ENCODE peak calls at places on chromosomes 12 and 14, in nine cellular contexts. X, H, N, L, C, W, S, B and Z are unnamed samples.

GRCh38 chr12:27588786-27589185 is 64.8 kb downstream of the PPFIBP1 start:
- DNase-seq in H (no peak), L (no peak), C (no peak), X (no peak), N (no peak), B (no peak), W (no peak), S (no peak), Z (no peak)

GRCh38 chr12:31965090-31965489 is 5.9 kb downstream of the RESF1 start:
- DNase-seq in B (no peak), W (no peak), C (peak; percentile 67), H (peak; percentile 47), L (no peak), X (no peak), N (no peak), S (peak; percentile 52), Z (no peak)

GRCh38 chr12:78712834-78713455 is 151.6 kb upstream of the SYT1 start:
- DNase-seq in S (peak; percentile 57), C (no peak), W (no peak), X (no peak), B (no peak), H (no peak), N (no peak), L (no peak), Z (no peak)

GRCh38 chr14:27370775-27371174 is 772.9 kb upstream of the NOVA1 start:
- DNase-seq in X (no peak), B (no peak), W (no peak), N (no peak), L (no peak), H (no peak), S (no peak), C (no peak), Z (no peak)

GRCh38 chr14:85165091-85165490 is 364.9 kb upstream of the FLRT2 start:
- DNase-seq in W (peak; percentile 23), C (no peak), X (no peak), S (peak; percentile 36), B (no peak), H (no peak), N (no peak), L (no peak), Z (no peak)

GRCh38 chr14:101243587-101244338 is 317.5 kb upstream of the DIO3 start:
- DNase-seq in B (no peak), X (no peak), H (peak; percentile 28), N (no peak), W (no peak), L (no peak), C (no peak), S (no peak), Z (no peak)

GRCh38 chr12:5582541-5582940 is 150.6 kb downstream of the NTF3 start:
- DNase-seq in B (no peak), C (no peak), H (no peak), W (no peak), L (no peak), X (no peak), N (no peak), S (no peak), Z (no peak)

GRCh38 chr14:103594265-103594664 is 31.5 kb downstream of the COA8 start:
- DNase-seq in C (no peak), S (peak; percentile 51), W (peak; percentile 84), L (no peak), H (no peak), B (no peak), N (no peak), X (peak; percentile 38), Z (no peak)

GRCh38 chr12:125519026-125519651 is 453.9 kb downstream of the AACS start:
- DNase-seq in X (no peak), N (no peak), S (no peak), C (no peak), B (no peak), H (no peak), L (no peak), W (no peak), Z (no peak)

GRCh38 chr14:22980672-22981089 is 1.7 kb downstream of the AJUBA start:
- DNase-seq in X (no peak), B (peak; percentile 9), W (peak; percentile 82), C (peak; percentile 27), S (peak; percentile 78), L (no peak), N (peak; percentile 43), H (peak; percentile 88), Z (no peak)

GRCh38 chr12:62817556-62818271 is 117.2 kb downstream of the PPM1H start:
- DNase-seq in X (peak; percentile 87), W (peak; percentile 10), N (peak; percentile 48), L (no peak), C (no peak), S (no peak), H (peak; percentile 75), B (no peak), Z (no peak)

GRCh38 chr14:38208825-38209562 is 1.3 kb downstream of the SSTR1 start:
- DNase-seq in C (peak; percentile 11), H (peak; percentile 83), L (no peak), N (peak; percentile 17), X (no peak), S (peak; percentile 70), W (no peak), B (no peak), Z (no peak)

GRCh38 chr12:132593938-132594358 is 16.4 kb downstream of the LRCOL1 start:
- DNase-seq in X (peak; percentile 96), L (peak; percentile 70), S (peak; percentile 98), W (peak; percentile 86), N (peak; percentile 88), H (peak; percentile 94), B (no peak), C (peak; percentile 52), Z (peak; percentile 25)

GRCh38 chr12:68113644-68114043 is 45.9 kb downstream of the IFNG start:
- DNase-seq in S (peak; percentile 72), C (peak; percentile 74), H (peak; percentile 89), W (peak; percentile 29), B (no peak), X (no peak), N (no peak), L (peak; percentile 12), Z (no peak)

GRCh38 chr12:44031472-44032185 is 195.7 kb downstream of the TMEM117 start:
- DNase-seq in H (no peak), N (peak; percentile 14), X (no peak), W (peak; percentile 18), B (no peak), L (no peak), C (no peak), S (no peak), Z (no peak)

GRCh38 chr14:61927521-61927920 is 165.3 kb downstream of the SNAPC1 start:
- DNase-seq in S (peak; percentile 53), N (peak; percentile 19), C (no peak), B (no peak), X (peak; percentile 62), W (peak; percentile 88), H (peak; percentile 57), L (no peak), Z (no peak)

GRCh38 chr12:69388371-69388770 is 28.8 kb downstream of the YEATS4 start:
- DNase-seq in S (no peak), L (peak; percentile 15), W (peak; percentile 66), C (no peak), H (no peak), N (peak; percentile 85), B (no peak), X (no peak), Z (no peak)
- TF ChIP-seq CTCF in S (no peak), L (peak; percentile 27), W (peak; percentile 53), C (peak; percentile 25), H (peak; percentile 64), N (peak; percentile 74), B (peak; percentile 42), X (peak; percentile 43), Z (peak; percentile 36)

DNA sequence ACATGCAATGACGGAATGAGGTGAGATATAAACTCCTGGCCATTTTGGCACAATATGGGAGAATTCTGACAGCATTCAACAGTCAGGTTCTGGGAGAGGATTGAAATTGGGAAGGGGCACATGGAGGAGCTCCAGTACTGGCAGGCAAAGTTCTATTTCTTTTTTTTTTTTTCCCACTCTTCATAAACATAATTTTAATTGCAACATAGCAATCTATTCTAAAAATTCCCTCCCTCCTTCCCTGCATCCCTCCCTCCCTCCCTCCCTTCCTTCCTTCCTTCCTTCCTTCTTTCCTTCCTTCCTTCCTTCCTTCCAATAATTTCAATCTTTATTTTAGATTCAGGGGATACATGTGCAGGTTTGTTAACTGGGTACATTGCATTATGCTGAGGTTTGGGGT is 93.2 kb downstream of the PTCSC3 start:
- DNase-seq in X (no peak), H (no peak), N (no peak), C (no peak), W (no peak), S (no peak), B (no peak), L (no peak), Z (no peak)
- TF ChIP-seq CTCF in X (no peak), H (no peak), N (no peak), C (no peak), W (no peak), S (no peak), B (no peak), L (no peak), Z (no peak)

GRCh38 chr14:73494593-73494992 is 3.9 kb downstream of the RIOX1 start:
- DNase-seq in B (no peak), L (no peak), C (no peak), S (no peak), X (no peak), N (no peak), H (no peak), W (no peak), Z (no peak)

GRCh38 chr14:73503648-73504047 is 12.9 kb downstream of the RIOX1 start:
- DNase-seq in B (no peak), X (peak; percentile 52), N (no peak), H (no peak), W (no peak), C (peak; percentile 22), L (no peak), S (no peak), Z (no peak)

GRCh38 chr14:73502017-73502619 is 11.4 kb downstream of the RIOX1 start:
- DNase-seq in W (no peak), B (no peak), X (no peak), L (no peak), C (no peak), S (no peak), N (no peak), H (no peak), Z (no peak)

GRCh38 chr14:73500360-73500759 is 9.6 kb downstream of the RIOX1 start:
- DNase-seq in N (no peak), B (no peak), S (no peak), X (no peak), H (no peak), W (peak; percentile 74), C (no peak), L (no peak), Z (no peak)
- TF ChIP-seq CTCF in N (no peak), B (no peak), S (peak; percentile 48), X (no peak), H (no peak), W (no peak), C (no peak), L (no peak), Z (no peak)

DNA sequence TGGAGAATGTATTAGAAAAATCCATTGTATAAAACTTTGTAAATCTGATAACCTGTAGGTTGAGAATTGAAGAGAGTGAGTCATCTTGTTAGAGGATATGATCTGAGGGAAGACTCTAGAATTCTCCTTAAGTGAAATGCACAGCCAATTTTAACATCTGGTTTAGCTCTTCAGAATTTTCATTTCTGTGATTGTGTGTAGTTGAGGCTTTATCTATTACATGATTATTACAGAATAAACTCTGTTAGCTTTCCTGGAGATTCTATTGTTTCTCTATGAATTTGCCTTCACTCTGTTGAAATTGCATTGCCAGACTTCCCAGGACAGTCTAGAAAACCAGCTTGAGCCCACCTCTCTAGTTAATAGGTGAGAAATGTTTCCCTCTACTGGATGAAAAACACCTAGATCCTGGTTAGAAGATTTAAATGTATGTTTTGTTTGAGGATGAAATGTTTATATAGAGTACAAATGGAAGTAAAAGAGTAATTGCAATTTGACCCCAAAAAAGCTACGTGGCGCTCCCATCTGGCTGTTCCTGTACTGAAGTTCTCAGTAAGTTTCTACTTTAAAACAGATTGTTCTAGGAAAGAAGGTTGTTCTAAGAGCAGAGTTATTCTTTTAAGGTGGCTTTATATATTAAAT is 2.9 kb downstream of the NUDT4 start:
- DNase-seq in S (peak; percentile 30), C (no peak), N (peak; percentile 83), L (no peak), H (no peak), B (no peak), W (peak; percentile 34), X (no peak), Z (no peak)
- TF ChIP-seq CTCF in S (peak; percentile 22), C (no peak), N (peak; percentile 30), L (peak; percentile 38), H (peak; percentile 62), B (no peak), W (peak; percentile 16), X (peak; percentile 20), Z (no peak)